ENCODE peak calls at places on chromosomes 12 and 14, in ten cellular contexts. One of them, this sample, is unnamed.

GRCh38 chr14:30550335-30550734 is 8.6 kb upstream of the G2E3 start:
- DNase-seq in adrenal gland: no peak
- DNase-seq in hepatocyte: no peak
- DNase-seq in fibroblast of lung: no peak
- DNase-seq in heart right ventricle: no peak
- DNase-seq in brain microvascular endothelial cell: no peak
- DNase-seq in substantia nigra: no peak
- DNase-seq in esophagus muscularis mucosa: no peak
- DNase-seq in suprapubic skin: no peak
- DNase-seq in RWPE1: peak
- DNase-seq in this sample: no peak

GRCh38 chr14:58584383-58584782 is 53.4 kb upstream of the DACT1 start:
- DNase-seq in fibroblast of lung: no peak
- DNase-seq in RWPE1: no peak
- DNase-seq in hepatocyte: no peak
- DNase-seq in brain microvascular endothelial cell: no peak
- DNase-seq in adrenal gland: no peak
- DNase-seq in heart right ventricle: no peak
- DNase-seq in substantia nigra: no peak
- DNase-seq in suprapubic skin: no peak
- DNase-seq in esophagus muscularis mucosa: no peak
- DNase-seq in this sample: no peak

GRCh38 chr12:48980389-48980952 is 2.3 kb downstream of the WNT1 start:
- DNase-seq in heart right ventricle: no peak
- DNase-seq in adrenal gland: no peak
- DNase-seq in brain microvascular endothelial cell: no peak
- DNase-seq in RWPE1: no peak
- DNase-seq in substantia nigra: no peak
- DNase-seq in hepatocyte: peak
- DNase-seq in suprapubic skin: no peak
- DNase-seq in fibroblast of lung: no peak
- DNase-seq in esophagus muscularis mucosa: no peak
- DNase-seq in this sample: no peak

GRCh38 chr12:21780786-21781185 is 6.3 kb upstream of the KCNJ8 start:
- DNase-seq in esophagus muscularis mucosa: no peak
- DNase-seq in heart right ventricle: no peak
- DNase-seq in adrenal gland: no peak
- DNase-seq in suprapubic skin: no peak
- DNase-seq in RWPE1: no peak
- DNase-seq in hepatocyte: no peak
- DNase-seq in fibroblast of lung: no peak
- DNase-seq in substantia nigra: no peak
- DNase-seq in brain microvascular endothelial cell: no peak
- DNase-seq in this sample: no peak

GRCh38 chr12:91818236-91819131 is 327.2 kb downstream of the BTG1 start:
- DNase-seq in heart right ventricle: no peak
- DNase-seq in adrenal gland: no peak
- DNase-seq in hepatocyte: peak
- DNase-seq in brain microvascular endothelial cell: no peak
- DNase-seq in fibroblast of lung: no peak
- DNase-seq in RWPE1: no peak
- DNase-seq in suprapubic skin: no peak
- DNase-seq in substantia nigra: no peak
- DNase-seq in esophagus muscularis mucosa: no peak
- DNase-seq in this sample: no peak

GRCh38 chr12:22459872-22460490 is 84.4 kb downstream of the C2CD5 start:
- DNase-seq in adrenal gland: no peak
- DNase-seq in suprapubic skin: no peak
- DNase-seq in heart right ventricle: no peak
- DNase-seq in hepatocyte: peak
- DNase-seq in substantia nigra: no peak
- DNase-seq in RWPE1: peak
- DNase-seq in fibroblast of lung: peak
- DNase-seq in esophagus muscularis mucosa: no peak
- DNase-seq in brain microvascular endothelial cell: peak
- DNase-seq in this sample: no peak

GRCh38 chr14:105773584-105773983 is 247.2 kb downstream of the TMEM121 start:
- DNase-seq in adrenal gland: no peak
- DNase-seq in suprapubic skin: no peak
- DNase-seq in brain microvascular endothelial cell: no peak
- DNase-seq in RWPE1: no peak
- DNase-seq in heart right ventricle: no peak
- DNase-seq in esophagus muscularis mucosa: no peak
- DNase-seq in hepatocyte: no peak
- DNase-seq in substantia nigra: no peak
- DNase-seq in fibroblast of lung: no peak
- DNase-seq in this sample: no peak

GRCh38 chr12:53427905-53428594 is 4.4 kb downstream of the AMHR2 start:
- DNase-seq in brain microvascular endothelial cell: peak
- DNase-seq in substantia nigra: no peak
- DNase-seq in RWPE1: peak
- DNase-seq in hepatocyte: peak
- DNase-seq in heart right ventricle: no peak
- DNase-seq in adrenal gland: peak
- DNase-seq in suprapubic skin: no peak
- DNase-seq in fibroblast of lung: peak
- DNase-seq in esophagus muscularis mucosa: no peak
- DNase-seq in this sample: no peak

GRCh38 chr12:28388879-28389278 is 198.6 kb downstream of the CCDC91 start:
- DNase-seq in fibroblast of lung: no peak
- DNase-seq in esophagus muscularis mucosa: no peak
- DNase-seq in substantia nigra: no peak
- DNase-seq in adrenal gland: no peak
- DNase-seq in heart right ventricle: no peak
- DNase-seq in RWPE1: no peak
- DNase-seq in suprapubic skin: no peak
- DNase-seq in hepatocyte: no peak
- DNase-seq in brain microvascular endothelial cell: peak
- DNase-seq in this sample: no peak

GRCh38 chr12:102957339-102958050 is at the start of gene ASCL1:
- DNase-seq in suprapubic skin: no peak
- DNase-seq in RWPE1: no peak
- DNase-seq in brain microvascular endothelial cell: no peak
- DNase-seq in hepatocyte: peak
- DNase-seq in esophagus muscularis mucosa: no peak
- DNase-seq in heart right ventricle: no peak
- DNase-seq in adrenal gland: no peak
- DNase-seq in fibroblast of lung: peak
- DNase-seq in substantia nigra: no peak
- DNase-seq in this sample: no peak

GRCh38 chr14:94278732-94279131 is 14.3 kb downstream of the SERPINA10 start:
- DNase-seq in substantia nigra: no peak
- DNase-seq in suprapubic skin: no peak
- DNase-seq in brain microvascular endothelial cell: no peak
- DNase-seq in fibroblast of lung: no peak
- DNase-seq in RWPE1: no peak
- DNase-seq in heart right ventricle: no peak
- DNase-seq in esophagus muscularis mucosa: no peak
- DNase-seq in hepatocyte: no peak
- DNase-seq in adrenal gland: no peak
- DNase-seq in this sample: no peak

DNA sequence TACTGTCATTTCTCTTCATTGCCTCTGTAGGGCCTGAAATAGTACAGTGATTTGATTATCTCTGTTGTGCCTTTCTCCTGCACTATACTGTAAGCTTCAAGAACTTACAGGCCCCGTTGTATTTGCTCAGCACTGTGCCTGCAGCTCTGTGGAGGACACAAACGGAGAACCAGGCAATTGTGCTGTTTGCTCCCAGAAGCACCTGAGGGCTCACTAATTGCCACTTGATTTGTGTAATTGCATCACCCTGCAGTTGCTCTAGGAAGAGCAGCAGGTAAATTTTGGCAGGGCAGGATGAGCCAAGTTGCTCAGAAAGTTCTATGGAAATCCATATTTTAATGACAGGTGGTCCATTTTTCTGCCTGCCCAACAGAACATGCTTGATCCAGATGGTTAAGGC is 11.6 kb upstream of the KRT82 start:
- DNase-seq in fibroblast of lung: no peak
- DNase-seq in RWPE1: no peak
- DNase-seq in brain microvascular endothelial cell: no peak
- DNase-seq in esophagus muscularis mucosa: no peak
- DNase-seq in hepatocyte: no peak
- DNase-seq in substantia nigra: no peak
- DNase-seq in suprapubic skin: no peak
- DNase-seq in heart right ventricle: no peak
- DNase-seq in adrenal gland: no peak
- DNase-seq in this sample: no peak
- H3K27ac ChIP-seq in fibroblast of lung: no peak
- H3K27ac ChIP-seq in RWPE1: peak
- H3K27ac ChIP-seq in brain microvascular endothelial cell: no peak
- H3K27ac ChIP-seq in esophagus muscularis mucosa: peak
- H3K27ac ChIP-seq in hepatocyte: no peak
- H3K27ac ChIP-seq in substantia nigra: no peak
- H3K27ac ChIP-seq in suprapubic skin: no peak
- H3K27ac ChIP-seq in heart right ventricle: peak
- H3K27ac ChIP-seq in adrenal gland: peak
- H3K27ac ChIP-seq in this sample: peak

GRCh38 chr14:51333901-51334432 is 93.9 kb downstream of the TMX1 start:
- DNase-seq in heart right ventricle: no peak
- DNase-seq in RWPE1: peak
- DNase-seq in fibroblast of lung: no peak
- DNase-seq in substantia nigra: no peak
- DNase-seq in esophagus muscularis mucosa: peak
- DNase-seq in brain microvascular endothelial cell: no peak
- DNase-seq in adrenal gland: no peak
- DNase-seq in suprapubic skin: no peak
- DNase-seq in hepatocyte: no peak
- DNase-seq in this sample: no peak
- H3K27ac ChIP-seq in heart right ventricle: peak
- H3K27ac ChIP-seq in RWPE1: peak
- H3K27ac ChIP-seq in fibroblast of lung: no peak
- H3K27ac ChIP-seq in substantia nigra: no peak
- H3K27ac ChIP-seq in esophagus muscularis mucosa: peak
- H3K27ac ChIP-seq in brain microvascular endothelial cell: no peak
- H3K27ac ChIP-seq in adrenal gland: no peak
- H3K27ac ChIP-seq in suprapubic skin: peak
- H3K27ac ChIP-seq in hepatocyte: no peak
- H3K27ac ChIP-seq in this sample: no peak

DNA sequence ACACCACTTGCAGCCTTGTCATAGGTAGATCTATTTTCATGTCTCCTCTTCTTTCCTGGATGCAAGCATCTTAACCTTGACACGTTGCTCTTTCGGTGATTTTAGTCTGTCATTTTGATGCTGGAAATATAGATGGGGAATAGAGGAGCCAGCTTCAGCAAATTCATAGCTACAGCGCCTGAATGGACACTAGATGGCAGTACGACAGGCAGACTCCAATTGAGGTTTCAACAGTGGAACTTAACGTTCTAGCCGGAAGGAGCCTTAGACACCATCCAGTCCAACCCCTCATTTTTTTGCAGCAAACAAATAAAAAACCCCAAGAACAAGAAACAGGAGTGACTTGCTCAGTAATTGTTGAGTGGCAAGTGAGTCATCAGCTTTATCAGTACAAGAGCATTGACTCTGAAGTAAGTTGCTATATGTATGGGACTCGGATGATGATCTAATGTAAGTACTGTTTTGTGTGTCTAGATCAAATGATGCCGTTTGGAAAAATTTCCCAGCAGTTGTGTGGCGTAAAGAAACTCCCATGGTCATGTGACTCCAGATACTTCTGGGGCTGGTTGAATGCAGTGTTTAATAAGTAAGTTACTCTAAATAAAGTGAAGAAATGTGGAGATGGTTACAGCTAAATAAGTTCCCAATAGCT is 9.0 kb downstream of the DMAC2L start:
- DNase-seq in brain microvascular endothelial cell: peak
- DNase-seq in hepatocyte: peak
- DNase-seq in esophagus muscularis mucosa: no peak
- DNase-seq in fibroblast of lung: peak
- DNase-seq in substantia nigra: peak
- DNase-seq in RWPE1: peak
- DNase-seq in heart right ventricle: peak
- DNase-seq in suprapubic skin: no peak
- DNase-seq in adrenal gland: peak
- DNase-seq in this sample: peak
- H3K27ac ChIP-seq in brain microvascular endothelial cell: peak
- H3K27ac ChIP-seq in hepatocyte: peak
- H3K27ac ChIP-seq in esophagus muscularis mucosa: peak
- H3K27ac ChIP-seq in fibroblast of lung: peak
- H3K27ac ChIP-seq in substantia nigra: peak
- H3K27ac ChIP-seq in RWPE1: no peak
- H3K27ac ChIP-seq in heart right ventricle: peak
- H3K27ac ChIP-seq in suprapubic skin: peak
- H3K27ac ChIP-seq in adrenal gland: peak
- H3K27ac ChIP-seq in this sample: peak

GRCh38 chr12:9701380-9702154 is 31.3 kb downstream of the CLECL1 start:
- DNase-seq in substantia nigra: no peak
- DNase-seq in hepatocyte: no peak
- DNase-seq in esophagus muscularis mucosa: no peak
- DNase-seq in adrenal gland: no peak
- DNase-seq in brain microvascular endothelial cell: no peak
- DNase-seq in suprapubic skin: no peak
- DNase-seq in fibroblast of lung: no peak
- DNase-seq in heart right ventricle: no peak
- DNase-seq in RWPE1: no peak
- DNase-seq in this sample: no peak
- H3K27ac ChIP-seq in substantia nigra: no peak
- H3K27ac ChIP-seq in hepatocyte: no peak
- H3K27ac ChIP-seq in esophagus muscularis mucosa: no peak
- H3K27ac ChIP-seq in adrenal gland: no peak
- H3K27ac ChIP-seq in brain microvascular endothelial cell: no peak
- H3K27ac ChIP-seq in suprapubic skin: no peak
- H3K27ac ChIP-seq in fibroblast of lung: no peak
- H3K27ac ChIP-seq in heart right ventricle: peak
- H3K27ac ChIP-seq in RWPE1: no peak
- H3K27ac ChIP-seq in this sample: no peak

This sample was measured in gastrocnemius medialis.